ENCODE peak calls at places on chromosome 9, in six cellular contexts. M is WTC11, T is WERI-Rb-1, B is A549, H is GM06990, J is astrocyte. E is an unnamed sample.

GRCh38 chr9:75993434-75993833 is 103.0 kb downstream of the PCSK5 start:
- DNase-seq in M (no peak), T (no peak), B (peak), H (no peak), J (peak), E (no peak)

GRCh38 chr9:89845321-89845720 is 240.5 kb downstream of the GADD45G start:
- DNase-seq in M (no peak), T (no peak), B (no peak), H (no peak), J (no peak), E (no peak)

GRCh38 chr9:96457266-96457665 is 7.3 kb downstream of the HABP4 start:
- DNase-seq in M (no peak), T (no peak), B (no peak), H (no peak), J (no peak), E (no peak)

GRCh38 chr9:124222918-124223720 is 34.6 kb upstream of the NEK6 start:
- DNase-seq in M (no peak), T (no peak), B (no peak), H (no peak), J (no peak), E (no peak)

GRCh38 chr9:10612649-10613398 is at the start of gene PTPRD:
- DNase-seq in M (peak), T (peak), B (peak), H (peak), J (peak), E (peak)

GRCh38 chr9:16213781-16214515 is 656.5 kb downstream of the BNC2 start:
- DNase-seq in M (no peak), T (no peak), B (peak), H (no peak), J (peak), E (no peak)

GRCh38 chr9:16385590-16386578 is 484.6 kb downstream of the BNC2 start:
- DNase-seq in M (no peak), T (no peak), B (peak), H (no peak), J (peak), E (no peak)

GRCh38 chr9:137673871-137674270 is 55.1 kb downstream of the EHMT1 start:
- DNase-seq in M (no peak), T (peak), B (no peak), H (no peak), J (no peak), E (no peak)

GRCh38 chr9:121358747-121359146 is 11.3 kb downstream of the STOM start:
- DNase-seq in M (no peak), T (no peak), B (no peak), H (no peak), J (no peak), E (no peak)

GRCh38 chr9:33125871-33126822 is 41.0 kb downstream of the B4GALT1 start:
- DNase-seq in M (no peak), T (peak), B (peak), H (no peak), J (peak), E (no peak)

GRCh38 chr9:82202808-82203207 is 214.2 kb downstream of the SPATA31D1 start:
- DNase-seq in M (no peak), T (no peak), B (no peak), H (no peak), J (peak), E (no peak)

GRCh38 chr9:129026442-129027223 is 1.5 kb downstream of the SH3GLB2 start:
- DNase-seq in M (peak), T (no peak), B (no peak), H (no peak), J (no peak), E (no peak)

GRCh38 chr9:137878146-137878941 is 762 bp downstream of the CACNA1B start:
- DNase-seq in M (peak), T (peak), B (no peak), H (peak), J (no peak), E (peak)

GRCh38 chr9:6218099-6218502 is 2.5 kb downstream of the IL33 start:
- DNase-seq in M (no peak), T (no peak), B (no peak), H (no peak), J (peak), E (no peak)

GRCh38 chr9:1009101-1009707 is 32.7 kb downstream of the DMRT3 start:
- DNase-seq in M (peak), T (peak), B (peak), H (peak), J (peak), E (peak)

GRCh38 chr9:95515272-95516113 is 1.3 kb downstream of the PTCH1 start:
- DNase-seq in M (peak), T (peak), B (no peak), H (no peak), J (no peak), E (peak)

GRCh38 chr9:108951578-108951977 is 17.4 kb downstream of the ABITRAM start:
- DNase-seq in M (no peak), T (no peak), B (no peak), H (no peak), J (no peak), E (no peak)

GRCh38 chr9:135152608-135153337 is 65.3 kb downstream of the OLFM1 start:
- DNase-seq in M (peak), T (peak), B (no peak), H (no peak), J (no peak), E (no peak)

GRCh38 chr9:38153152-38153909 is 84.3 kb upstream of the SHB start:
- DNase-seq in M (no peak), T (no peak), B (no peak), H (no peak), J (no peak), E (no peak)

GRCh38 chr9:81128701-81129100 is 560.6 kb downstream of the TLE1 start:
- DNase-seq in M (no peak), T (no peak), B (no peak), H (no peak), J (peak), E (no peak)

GRCh38 chr9:84303061-84303460 is 37.5 kb downstream of the SLC28A3 start:
- DNase-seq in M (no peak), T (no peak), B (no peak), H (no peak), J (no peak), E (no peak)

GRCh38 chr9:15572200-15572599 is 19.4 kb downstream of the CCDC171 start:
- DNase-seq in M (no peak), T (no peak), B (no peak), H (no peak), J (no peak), E (no peak)

GRCh38 chr9:131436386-131436785 is 42.5 kb downstream of the PRRC2B start:
- DNase-seq in M (no peak), T (no peak), B (no peak), H (no peak), J (no peak), E (no peak)

GRCh38 chr9:134375011-134375390 is 48.7 kb downstream of the RXRA start:
- DNase-seq in M (no peak), T (peak), B (no peak), H (no peak), J (peak), E (no peak)

GRCh38 chr9:120876842-120877240 is at the start of gene PHF19:
- DNase-seq in M (no peak), T (no peak), B (peak), H (peak), J (no peak), E (no peak)

GRCh38 chr9:131608469-131609115 is 63.3 kb downstream of the PRRT1B start:
- DNase-seq in M (peak), T (no peak), B (peak), H (no peak), J (peak), E (no peak)

GRCh38 chr9:134041649-134041962 is 16.3 kb downstream of the BRD3OS start:
- DNase-seq in M (no peak), T (no peak), B (no peak), H (no peak), J (no peak), E (no peak)

GRCh38 chr9:125601986-125602385 is 105.0 kb downstream of the MAPKAP1 start:
- DNase-seq in M (no peak), T (no peak), B (no peak), H (no peak), J (no peak), E (no peak)

GRCh38 chr9:87263291-87263690 is 234.4 kb upstream of the DAPK1 start:
- DNase-seq in M (peak), T (no peak), B (peak), H (no peak), J (no peak), E (no peak)
- TF ChIP-seq CTCF in M (peak), T (peak), B (no peak), H (no peak), J (no peak), E (no peak)

GRCh38 chr9:114150608-114151007 is 4.7 kb upstream of the COL27A1 start:
- DNase-seq in M (no peak), T (no peak), B (no peak), H (no peak), J (no peak), E (no peak)
- TF ChIP-seq CTCF in M (no peak), T (no peak), B (no peak), H (no peak), J (no peak), E (no peak)

DNA sequence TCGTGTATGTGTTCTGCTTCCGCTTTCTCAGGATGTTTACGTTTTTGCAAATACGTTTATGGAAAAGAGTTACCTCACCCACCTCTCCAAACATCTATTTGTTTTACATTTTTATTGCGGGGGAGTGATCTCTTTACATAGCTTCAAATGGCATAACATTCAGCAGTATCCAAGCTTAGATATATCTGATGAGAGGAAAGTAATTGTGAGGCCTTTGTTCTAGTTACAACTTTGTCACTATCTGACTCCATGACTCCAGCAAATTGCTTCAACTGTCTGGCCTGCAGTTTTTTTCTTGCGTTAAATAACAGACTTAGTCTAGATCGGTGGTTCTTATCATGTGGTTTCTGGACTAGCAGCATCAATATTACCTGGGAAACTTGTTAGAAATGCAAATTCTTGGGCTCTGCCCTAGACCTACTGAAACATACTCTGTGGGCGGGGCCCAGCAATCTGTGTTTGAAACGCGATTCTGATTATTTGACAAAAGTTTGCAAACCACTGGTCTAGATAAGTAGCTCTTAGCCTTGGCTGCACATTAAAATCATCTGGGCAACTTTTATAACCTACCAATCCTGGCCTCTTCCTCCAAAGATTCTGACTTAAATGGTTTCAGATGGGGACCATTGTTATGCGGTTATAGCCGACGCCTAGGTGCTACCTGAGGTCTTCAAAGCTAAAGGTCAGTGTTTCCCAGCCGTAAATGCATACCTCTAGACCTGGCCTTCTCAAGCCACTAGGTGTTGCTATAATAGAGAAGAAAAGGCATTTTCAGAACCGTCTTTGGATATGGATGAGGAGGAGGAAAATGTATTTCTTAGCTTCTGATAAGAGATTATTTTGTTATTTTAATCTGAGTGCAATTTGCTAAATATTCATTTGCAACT is 73.9 kb downstream of the C9orf85 start:
- DNase-seq in M (no peak), T (no peak), B (peak), H (no peak), J (no peak), E (no peak)
- TF ChIP-seq CTCF in M (no peak), T (peak), B (no peak), H (no peak), J (no peak), E (no peak)

DNA sequence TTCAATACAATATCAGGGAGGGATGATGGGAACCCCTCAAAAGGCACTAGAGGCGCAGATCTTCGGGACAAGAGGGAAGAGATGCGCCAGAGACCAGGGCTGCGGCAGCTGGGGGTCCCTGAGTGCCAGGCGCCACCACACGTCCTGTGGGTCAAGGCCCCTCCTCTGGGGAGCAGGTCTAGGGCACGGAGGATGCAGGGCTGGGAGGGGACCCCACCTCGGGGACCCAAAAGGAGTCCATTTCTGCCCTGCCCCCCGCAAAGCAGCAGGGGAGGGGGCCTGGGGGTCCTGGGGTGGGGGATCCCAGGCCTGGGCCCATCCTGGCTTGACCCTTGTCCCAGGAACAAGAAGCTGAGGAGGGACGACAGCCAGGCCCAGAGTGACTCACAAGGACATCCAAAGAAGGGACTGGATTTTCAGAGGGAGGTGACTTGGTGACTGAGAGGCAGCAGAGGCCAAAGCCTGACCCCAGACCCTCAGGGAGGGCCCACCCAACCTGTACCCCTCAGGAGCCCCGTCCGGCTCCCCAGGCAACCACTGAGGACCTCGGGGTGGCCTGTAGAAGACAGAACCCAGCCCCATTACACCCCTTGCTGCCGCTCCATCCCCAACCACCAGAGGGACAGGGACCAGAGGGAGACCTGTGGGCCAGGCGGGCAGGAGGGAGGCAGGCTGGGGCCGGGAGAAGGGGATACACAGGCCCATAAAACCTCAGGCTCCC is 54.2 kb downstream of the LRSAM1 start:
- DNase-seq in M (peak), T (peak), B (peak), H (no peak), J (no peak), E (peak)
- TF ChIP-seq CTCF in M (peak), T (peak), B (peak), H (peak), J (peak), E (peak)

GRCh38 chr9:23123048-23123632 is 676.5 kb downstream of the DMRTA1 start:
- DNase-seq in M (peak), T (peak), B (peak), H (no peak), J (peak), E (no peak)
- TF ChIP-seq CTCF in M (peak), T (peak), B (peak), H (peak), J (peak), E (peak)

GRCh38 chr9:91655664-91656063 is 232.0 kb upstream of the NFIL3 start:
- DNase-seq in M (no peak), T (no peak), B (no peak), H (no peak), J (no peak), E (no peak)

GRCh38 chr9:91657501-91657900 is 233.9 kb upstream of the NFIL3 start:
- DNase-seq in M (no peak), T (no peak), B (no peak), H (no peak), J (no peak), E (no peak)

GRCh38 chr9:91660295-91660589 is 236.6 kb upstream of the NFIL3 start:
- DNase-seq in M (no peak), T (no peak), B (no peak), H (no peak), J (no peak), E (no peak)

GRCh38 chr9:91658513-91659105 is 235.0 kb upstream of the NFIL3 start:
- DNase-seq in M (no peak), T (no peak), B (no peak), H (no peak), J (no peak), E (no peak)

GRCh38 chr9:91659529-91660294 is 236.1 kb upstream of the NFIL3 start:
- DNase-seq in M (peak), T (peak), B (peak), H (no peak), J (peak), E (no peak)
- TF ChIP-seq CTCF in M (no peak), T (peak), B (peak), H (peak), J (peak), E (peak)

GRCh38 chr9:105972805-105973204 is 278.5 kb downstream of the TMEM38B start:
- DNase-seq in M (no peak), T (no peak), B (no peak), H (no peak), J (no peak), E (no peak)
- TF ChIP-seq CTCF in M (no peak), T (no peak), B (no peak), H (no peak), J (no peak), E (no peak)

DNA sequence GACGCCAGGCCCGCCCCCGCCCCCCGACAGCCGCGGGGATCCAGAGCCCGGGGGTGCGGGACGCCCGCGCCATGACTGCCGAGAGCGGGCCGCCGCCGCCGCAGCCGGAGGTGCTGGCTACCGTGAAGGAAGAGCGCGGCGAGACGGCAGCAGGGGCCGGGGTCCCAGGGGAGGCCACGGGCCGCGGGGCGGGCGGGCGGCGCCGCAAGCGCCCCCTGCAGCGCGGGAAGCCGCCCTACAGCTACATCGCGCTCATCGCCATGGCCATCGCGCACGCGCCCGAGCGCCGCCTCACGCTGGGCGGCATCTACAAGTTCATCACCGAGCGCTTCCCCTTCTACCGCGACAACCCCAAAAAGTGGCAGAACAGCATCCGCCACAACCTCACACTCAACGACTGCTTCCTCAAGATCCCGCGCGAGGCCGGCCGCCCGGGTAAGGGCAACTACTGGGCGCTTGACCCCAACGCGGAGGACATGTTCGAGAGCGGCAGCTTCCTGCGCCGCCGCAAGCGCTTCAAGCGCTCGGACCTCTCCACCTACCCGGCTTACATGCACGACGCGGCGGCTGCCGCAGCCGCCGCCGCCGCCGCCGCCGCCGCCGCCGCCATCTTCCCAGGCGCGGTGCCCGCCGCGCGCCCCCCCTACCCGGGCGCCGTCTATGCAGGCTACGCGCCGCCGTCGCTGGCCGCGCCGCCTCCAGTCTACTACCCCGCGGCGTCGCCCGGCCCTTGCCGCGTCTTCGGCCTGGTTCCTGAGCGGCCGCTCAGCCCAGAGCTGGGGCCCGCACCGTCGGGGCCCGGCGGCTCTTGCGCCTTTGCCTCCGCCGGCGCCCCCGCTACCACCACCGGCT is 1.0 kb downstream of the FOXE1 start:
- DNase-seq in M (peak), T (peak), B (peak), H (peak), J (no peak), E (peak)
- TF ChIP-seq CTCF in M (no peak), T (peak), B (peak), H (peak), J (no peak), E (peak)